ENCODE peak calls at places on chromosomes 4 and X, in six cellular contexts. D is fibroblast of gingiva, R is posterior cingulate gyrus, W is neuronal stem cell, B is EL, G is myocyte. J is an unnamed sample.

GRCh38 chrX:119194631-119195030 is 41.5 kb upstream of the PGRMC1 start:
- DNase-seq in B (peak), G (peak), W (no peak), R (no peak), D (peak), J (no peak)

GRCh38 chrX:56798866-56799864 is 70.1 kb downstream of the NBDY start:
- DNase-seq in D (no peak), B (no peak), W (no peak), R (no peak), G (no peak), J (peak)

GRCh38 chr4:3421470-3421869 is 20.3 kb upstream of the HGFAC start:
- DNase-seq in B (no peak), R (peak), G (no peak), W (no peak), D (no peak), J (no peak)

GRCh38 chrX:115392871-115393270 is 103.4 kb downstream of the LUZP4 start:
- DNase-seq in W (no peak), G (no peak), R (no peak), B (no peak), D (no peak), J (no peak)

GRCh38 chrX:135505356-135505755 is 15.1 kb upstream of the INTS6L start:
- DNase-seq in R (no peak), B (no peak), G (no peak), W (no peak), D (peak), J (no peak)

GRCh38 chr4:17510582-17510981 is 1.3 kb downstream of the QDPR start:
- DNase-seq in W (no peak), R (no peak), D (no peak), B (no peak), G (no peak), J (no peak)

GRCh38 chr4:99856166-99856565 is 38.1 kb downstream of the LAMTOR3 start:
- DNase-seq in B (peak), R (no peak), W (no peak), D (peak), G (peak), J (no peak)

GRCh38 chr4:108193891-108194672 is 25.4 kb upstream of the LEF1 start:
- DNase-seq in B (no peak), D (peak), W (no peak), R (no peak), G (no peak), J (no peak)

GRCh38 chrX:30196322-30196721 is 19.0 kb upstream of the MAGEB2 start:
- DNase-seq in B (no peak), D (no peak), G (no peak), R (no peak), W (no peak), J (no peak)

GRCh38 chr4:43089730-43090129 is 197.2 kb downstream of the GRXCR1 start:
- DNase-seq in G (no peak), B (no peak), R (no peak), W (no peak), D (no peak), J (no peak)

GRCh38 chrX:103624111-103624510 is 4.7 kb upstream of the TCEAL1 start:
- DNase-seq in D (no peak), R (no peak), G (no peak), W (no peak), B (no peak), J (no peak)

GRCh38 chrX:64427281-64427680 is 32.0 kb upstream of the MTMR8 start:
- DNase-seq in B (no peak), G (no peak), D (no peak), R (no peak), W (no peak), J (no peak)

GRCh38 chrX:144612076-144612475 is 635.2 kb upstream of the SPANXN1 start:
- DNase-seq in D (no peak), R (no peak), G (no peak), B (no peak), W (no peak), J (no peak)

GRCh38 chrX:137425273-137425902 is 140.5 kb upstream of the ZIC3 start:
- DNase-seq in G (no peak), R (no peak), D (no peak), W (no peak), B (no peak), J (no peak)

GRCh38 chrX:13094780-13095425 is 50.5 kb upstream of the FAM9C start:
- DNase-seq in W (no peak), B (no peak), D (peak), G (peak), R (no peak), J (no peak)

GRCh38 chr4:118817178-118817930 is 18.6 kb downstream of the SEC24D start:
- DNase-seq in R (no peak), G (peak), W (no peak), B (no peak), D (no peak), J (no peak)

GRCh38 chr4:134787315-134787714 is 585.7 kb upstream of the PABPC4L start:
- DNase-seq in B (peak), W (no peak), G (peak), R (no peak), D (no peak), J (no peak)

GRCh38 chrX:21993265-21993664 is 38.9 kb upstream of the PHEX start:
- DNase-seq in D (no peak), G (no peak), W (no peak), B (no peak), R (no peak), J (no peak)